ENCODE peak calls at places on chromosomes 13 and 19, in ten cellular contexts. D is cardiac muscle cell; L is bronchial epithelial cell; G is NCI-H1417; V is naive thymus-derived CD8-positive, alpha-beta T cell; C is NCI-H748 treated with DMSO at 0.1 percent for 48 hours; U is transverse colon; P is AG09309; O is activated CD4-positive, CD25-positive, alpha-beta regulatory T cell; E is RCC 7860. T is an unnamed sample.
A peak's percentile ranks its signal among the peaks of the same experiment; 100 is the strongest.

GRCh38 chr13:95229855-95230254 is 71.4 kb downstream of the ABCC4 start:
- DNase-seq in G (no peak), E (no peak), U (no peak), L (no peak), D (no peak), P (no peak), C (no peak), V (no peak), O (no peak), T (no peak)

GRCh38 chr19:4538601-4538954 is 1.3 kb downstream of the LRG1 start:
- DNase-seq in V (no peak), O (no peak), G (no peak), D (no peak), U (no peak), L (no peak), P (no peak), E (no peak), C (no peak), T (peak; percentile 79)

GRCh38 chr19:45852941-45853340 is 10.0 kb downstream of the SYMPK start:
- DNase-seq in O (no peak), V (no peak), E (no peak), U (no peak), L (no peak), C (no peak), P (no peak), D (no peak), G (no peak), T (peak; percentile 56)

GRCh38 chr19:30365121-30365800 is 6.9 kb upstream of the ZNF536 start:
- DNase-seq in P (no peak), E (no peak), L (no peak), O (no peak), U (no peak), V (no peak), D (no peak), C (no peak), G (no peak), T (no peak)

GRCh38 chr13:93227906-93228801 is 1.5 kb downstream of the GPC6 start:
- DNase-seq in G (peak; percentile 94), D (peak; percentile 93), L (peak; percentile 45), P (peak; percentile 63), C (peak; percentile 63), O (no peak), U (peak; percentile 32), V (no peak), E (peak; percentile 59), T (no peak)

GRCh38 chr19:10551698-10552301 is 8.1 kb downstream of the ATG4D start:
- DNase-seq in E (no peak), C (no peak), G (no peak), U (peak; percentile 46), O (no peak), P (no peak), D (peak; percentile 45), L (peak; percentile 62), V (no peak), T (no peak)

GRCh38 chr13:52001120-52001731 is 10.0 kb downstream of the ATP7B start:
- DNase-seq in E (peak; percentile 47), L (peak; percentile 60), C (peak; percentile 74), U (no peak), V (peak; percentile 44), D (peak; percentile 64), G (peak; percentile 43), P (peak; percentile 8), O (no peak), T (no peak)

GRCh38 chr13:45833663-45834062 is 17.9 kb downstream of the SIAH3 start:
- DNase-seq in D (peak; percentile 20), G (no peak), L (peak; percentile 48), V (no peak), U (no peak), P (peak; percentile 11), E (peak; percentile 38), O (no peak), C (no peak), T (no peak)

GRCh38 chr13:63554157-63554556 is 2138.5 kb upstream of the PCDH20 start:
- DNase-seq in E (no peak), U (no peak), G (no peak), D (no peak), P (no peak), C (no peak), L (no peak), O (no peak), V (no peak), T (no peak)

GRCh38 chr19:18742838-18743237 is 48.3 kb downstream of the COMP start:
- DNase-seq in U (peak; percentile 71), C (no peak), G (no peak), E (no peak), L (no peak), O (no peak), V (no peak), P (no peak), D (no peak), T (no peak)

GRCh38 chr19:38486731-38487336 is 53.3 kb downstream of the RYR1 start:
- DNase-seq in D (no peak), P (no peak), G (no peak), L (no peak), U (no peak), C (no peak), V (no peak), E (no peak), O (no peak), T (no peak)